ENCODE peak calls at places on chromosomes 1 and 21, in six cellular contexts. W is H1, U is K562, S is HCT116, D is HepG2, Z is GM12878. A is an unnamed sample. For H3K4me1, the result is how much of the 10 kb centered on the place peaks cover.

GRCh38 chr1:21437341-21437640 is 2.6 kb upstream of the NBPF3 start:
- DNase-seq in W (no peak), U (no peak), S (no peak), D (no peak), Z (no peak), A (no peak)

GRCh38 chr21:16078382-16078781 is 348.6 kb downstream of the USP25 start:
- DNase-seq in W (no peak), U (no peak), S (no peak), D (no peak), Z (no peak), A (no peak)

GRCh38 chr21:33070921-33071877 is 1.3 kb downstream of the OLIG1 start:
- DNase-seq in W (no peak), U (no peak), S (no peak), D (no peak), Z (no peak), A (no peak)

GRCh38 chr1:16072616-16073484 is 601 bp downstream of the FAM131C start:
- DNase-seq in W (no peak), U (peak), S (no peak), D (no peak), Z (no peak), A (no peak)

GRCh38 chr1:91273875-91274274 is 130.8 kb downstream of the HFM1 start:
- DNase-seq in W (no peak), U (no peak), S (no peak), D (no peak), Z (no peak), A (no peak)

GRCh38 chr1:39988618-39989343 is 33.8 kb downstream of the MFSD2A start:
- DNase-seq in W (no peak), U (no peak), S (no peak), D (no peak), Z (no peak), A (no peak)

GRCh38 chr1:38533772-38534472 is 325.6 kb downstream of the RRAGC start:
- DNase-seq in W (no peak), U (no peak), S (no peak), D (no peak), Z (no peak), A (no peak)

GRCh38 chr1:5990913-5991783 is 1.1 kb downstream of the NPHP4 start:
- DNase-seq in W (no peak), U (peak), S (no peak), D (no peak), Z (no peak), A (no peak)

GRCh38 chr1:225879521-225880209 is 2.5 kb downstream of the TMEM63A start:
- DNase-seq in W (no peak), U (no peak), S (no peak), D (peak), Z (no peak), A (no peak)

GRCh38 chr21:44478124-44478800 is 23.0 kb downstream of the LRRC3 start:
- DNase-seq in W (no peak), U (no peak), S (no peak), D (no peak), Z (no peak), A (no peak)

GRCh38 chr1:45721207-45721606 is 29.2 kb downstream of the IPP start:
- DNase-seq in W (no peak), U (no peak), S (no peak), D (no peak), Z (no peak), A (no peak)

GRCh38 chr1:192474080-192474683 is 101.4 kb upstream of the RGS1 start:
- DNase-seq in W (no peak), U (peak), S (no peak), D (peak), Z (no peak), A (peak)

GRCh38 chr21:30990514-30991304 is 47.6 kb downstream of the KRTAP19-8 start:
- DNase-seq in W (no peak), U (no peak), S (no peak), D (no peak), Z (no peak), A (no peak)

GRCh38 chr1:183163311-183163710 is 22.8 kb upstream of the LAMC2 start:
- DNase-seq in W (no peak), U (no peak), S (peak), D (no peak), Z (no peak), A (no peak)

GRCh38 chr21:36203603-36203889 is 46.9 kb downstream of the DOP1B start:
- DNase-seq in W (no peak), U (no peak), S (peak), D (peak), Z (peak), A (no peak)

GRCh38 chr1:226382030-226382429 is 25.9 kb downstream of the PARP1 start:
- DNase-seq in W (no peak), U (no peak), S (no peak), D (no peak), Z (no peak), A (no peak)

GRCh38 chr1:47650205-47650604 is 212.4 kb downstream of the FOXD2 start:
- DNase-seq in W (no peak), U (no peak), S (peak), D (no peak), Z (no peak), A (no peak)

GRCh38 chr1:154193821-154194220 is 1.9 kb upstream of the TPM3 start:
- DNase-seq in W (no peak), U (no peak), S (no peak), D (peak), Z (no peak), A (no peak)

GRCh38 chr1:16371725-16372124 is 4.7 kb downstream of the SZRD1 start:
- DNase-seq in W (no peak), U (peak), S (no peak), D (no peak), Z (no peak), A (no peak)

GRCh38 chr1:197619008-197619640 is 156.2 kb downstream of the DENND1B start:
- DNase-seq in W (no peak), U (no peak), S (peak), D (peak), Z (no peak), A (no peak)
- TF ChIP-seq ZNF274 in W (no peak), U (no peak), S (no peak), D (no peak), Z (no peak), A (no peak)

GRCh38 chr1:7584643-7585042 is 186.5 kb upstream of the VAMP3 start:
- DNase-seq in W (no peak), U (no peak), S (no peak), D (no peak), Z (no peak), A (no peak)
- H3K4me1 ChIP-seq in W (under half), U (under half), S (under half), D (under half), Z (under half), A (under half)

GRCh38 chr1:111818081-111818480 is 62.4 kb downstream of the DDX20 start:
- DNase-seq in W (no peak), U (no peak), S (no peak), D (no peak), Z (no peak), A (no peak)
- TF ChIP-seq ZNF274 in W (no peak), U (no peak), S (no peak), D (no peak), Z (no peak), A (no peak)

GRCh38 chr1:58545591-58546519 is 671 bp downstream of the OMA1 start:
- DNase-seq in W (peak), U (no peak), S (no peak), D (peak), Z (peak), A (peak)

GRCh38 chr1:58548381-58548780 is 1.9 kb upstream of the OMA1 start:
- DNase-seq in W (no peak), U (no peak), S (no peak), D (peak), Z (no peak), A (no peak)

GRCh38 chr1:58546520-58547308 is at the start of gene OMA1:
- DNase-seq in W (peak), U (peak), S (peak), D (peak), Z (peak), A (peak)

GRCh38 chr1:58551741-58552140 is 5.2 kb upstream of the OMA1 start:
- DNase-seq in W (no peak), U (no peak), S (no peak), D (no peak), Z (no peak), A (no peak)

GRCh38 chr1:58549231-58549958 is 2.9 kb upstream of the OMA1 start:
- DNase-seq in W (no peak), U (peak), S (no peak), D (no peak), Z (no peak), A (no peak)
- H3K4me1 ChIP-seq in W (under half), U (under half), S (under half), D (under half), Z (under half), A (under half)

DNA sequence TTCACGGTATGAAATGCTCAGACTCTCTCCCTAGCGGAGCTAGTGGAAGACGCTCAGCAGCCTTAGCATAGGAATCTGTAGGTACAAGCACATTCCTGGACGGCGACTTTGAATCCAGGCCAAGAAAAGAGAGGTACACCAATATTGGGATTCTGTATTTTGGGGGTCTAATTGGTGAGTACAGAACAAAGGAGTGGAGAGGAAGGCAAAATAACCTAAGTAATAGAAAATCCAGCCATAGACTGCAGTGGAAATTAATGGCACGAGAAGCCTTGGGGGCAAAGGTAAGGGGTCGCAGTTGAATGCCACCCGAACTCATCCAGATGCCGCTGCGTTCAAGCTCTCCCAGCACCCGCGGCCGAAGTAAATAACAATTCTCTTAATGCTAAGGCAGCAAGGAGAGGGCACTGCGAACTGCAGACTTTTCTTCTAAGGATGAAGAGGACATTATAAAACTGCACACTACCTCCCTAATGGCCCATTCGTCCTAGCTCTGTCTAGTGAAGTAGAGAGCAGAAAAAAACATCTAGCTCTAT is 17.8 kb upstream of the TBX15 start:
- DNase-seq in W (no peak), U (no peak), S (no peak), D (no peak), Z (no peak), A (no peak)
- TF ChIP-seq ZNF274 in W (no peak), U (no peak), S (no peak), D (no peak), Z (no peak), A (no peak)